ENCODE peak calls at places on chromosomes 16 and 17, in four cellular contexts. One of them, this sample, is unnamed.

GRCh38 chr17:80082403-80083135 is 18.8 kb upstream of the GAA start:
- DNase-seq in stromal cell of bone marrow: peak; percentile 61
- DNase-seq in prostate gland: peak; percentile 60
- DNase-seq in retinal pigment epithelial cell: no peak
- DNase-seq in this sample: peak; percentile 47

GRCh38 chr17:48515925-48516900 is 14.6 kb downstream of the HOXB1 start:
- DNase-seq in stromal cell of bone marrow: no peak
- DNase-seq in prostate gland: no peak
- DNase-seq in retinal pigment epithelial cell: no peak
- DNase-seq in this sample: no peak

GRCh38 chr16:4272114-4272954 is 489 bp downstream of the TFAP4 start:
- DNase-seq in stromal cell of bone marrow: no peak
- DNase-seq in prostate gland: peak; percentile 43
- DNase-seq in retinal pigment epithelial cell: no peak
- DNase-seq in this sample: peak; percentile 19

GRCh38 chr17:45722161-45722560 is 62.0 kb upstream of the CRHR1 start:
- DNase-seq in stromal cell of bone marrow: no peak
- DNase-seq in prostate gland: no peak
- DNase-seq in retinal pigment epithelial cell: no peak
- DNase-seq in this sample: no peak

GRCh38 chr16:75087040-75087979 is 29.3 kb downstream of the LDHD start:
- DNase-seq in stromal cell of bone marrow: no peak
- DNase-seq in prostate gland: no peak
- DNase-seq in retinal pigment epithelial cell: no peak
- DNase-seq in this sample: no peak

GRCh38 chr16:89581045-89581695 is 5.6 kb downstream of the CPNE7 start:
- DNase-seq in stromal cell of bone marrow: peak; percentile 94
- DNase-seq in prostate gland: no peak
- DNase-seq in retinal pigment epithelial cell: peak; percentile 70
- DNase-seq in this sample: no peak

GRCh38 chr17:37698132-37698615 is 46.7 kb downstream of the HNF1B start:
- DNase-seq in stromal cell of bone marrow: no peak
- DNase-seq in prostate gland: no peak
- DNase-seq in retinal pigment epithelial cell: no peak
- DNase-seq in this sample: no peak

GRCh38 chr17:21002309-21003006 is 40.4 kb downstream of the USP22 start:
- DNase-seq in stromal cell of bone marrow: no peak
- DNase-seq in prostate gland: no peak
- DNase-seq in retinal pigment epithelial cell: no peak
- DNase-seq in this sample: no peak

GRCh38 chr17:77254961-77255741 is 114.4 kb downstream of the SEC14L1 start:
- DNase-seq in stromal cell of bone marrow: peak; percentile 81
- DNase-seq in prostate gland: no peak
- DNase-seq in retinal pigment epithelial cell: peak; percentile 99
- DNase-seq in this sample: no peak

GRCh38 chr17:73158133-73158532 is 6.7 kb upstream of the SSTR2 start:
- DNase-seq in stromal cell of bone marrow: no peak
- DNase-seq in prostate gland: no peak
- DNase-seq in retinal pigment epithelial cell: no peak
- DNase-seq in this sample: no peak

GRCh38 chr17:73476890-73477350 is 165.1 kb upstream of the CDC42EP4 start:
- DNase-seq in stromal cell of bone marrow: no peak
- DNase-seq in prostate gland: no peak
- DNase-seq in retinal pigment epithelial cell: no peak
- DNase-seq in this sample: no peak

GRCh38 chr17:77458202-77459017 is 317.6 kb downstream of the SEC14L1 start:
- DNase-seq in stromal cell of bone marrow: no peak
- DNase-seq in prostate gland: no peak
- DNase-seq in retinal pigment epithelial cell: no peak
- DNase-seq in this sample: no peak

GRCh38 chr16:89116341-89117238 is 22.9 kb downstream of the ACSF3 start:
- DNase-seq in stromal cell of bone marrow: no peak
- DNase-seq in prostate gland: no peak
- DNase-seq in retinal pigment epithelial cell: no peak
- DNase-seq in this sample: no peak

GRCh38 chr17:61570118-61570517 is 20.9 kb downstream of the NACA2 start:
- DNase-seq in stromal cell of bone marrow: no peak
- DNase-seq in prostate gland: no peak
- DNase-seq in retinal pigment epithelial cell: no peak
- DNase-seq in this sample: no peak

GRCh38 chr16:86414991-86415740 is 95.2 kb upstream of the FOXF1 start:
- DNase-seq in stromal cell of bone marrow: no peak
- DNase-seq in prostate gland: no peak
- DNase-seq in retinal pigment epithelial cell: no peak
- DNase-seq in this sample: no peak

This sample was measured in T-helper 1 cell.